ENCODE peak calls at places on chromosomes 6 and 20, in six cellular contexts. O is GM12892, Q is Peyer's patch, S is H54, W is stomach, I is HepG2. A is an unnamed sample.

GRCh38 chr6:44733868-44734267 is 346.4 kb downstream of the CDC5L start:
- DNase-seq in Q (no peak), S (no peak), W (no peak), I (no peak), O (no peak), A (peak; percentile 44)

GRCh38 chr6:83215131-83216047 is 22.2 kb downstream of the RWDD2A start:
- DNase-seq in Q (peak; percentile 83), O (no peak), W (peak; percentile 65), I (peak; percentile 66), S (no peak), A (peak; percentile 76)

GRCh38 chr20:44615169-44615791 is 32.9 kb downstream of the PKIG start:
- DNase-seq in O (no peak), W (no peak), I (no peak), Q (no peak), S (no peak), A (no peak)

GRCh38 chr6:25560851-25561250 is 91.2 kb upstream of the SCGN start:
- DNase-seq in O (no peak), I (no peak), S (no peak), W (no peak), Q (no peak), A (no peak)

GRCh38 chr6:72788188-72788587 is 166.3 kb downstream of the KCNQ5 start:
- DNase-seq in S (no peak), W (no peak), I (no peak), Q (no peak), O (no peak), A (no peak)

GRCh38 chr6:135555550-135555949 is 58.0 kb upstream of the AHI1 start:
- DNase-seq in O (no peak), Q (no peak), S (no peak), I (no peak), W (no peak), A (no peak)

GRCh38 chr20:44324343-44324742 is 12.5 kb upstream of the R3HDML start:
- DNase-seq in I (no peak), S (peak; percentile 85), O (no peak), Q (peak; percentile 60), W (no peak), A (no peak)

GRCh38 chr20:32820000-32820697 is 395 bp downstream of the MAPRE1 start:
- DNase-seq in S (peak; percentile 47), I (peak; percentile 72), O (peak; percentile 72), W (no peak), Q (no peak), A (peak; percentile 28)

GRCh38 chr6:72855471-72855870 is 233.6 kb downstream of the KCNQ5 start:
- DNase-seq in I (no peak), O (no peak), Q (no peak), S (no peak), W (no peak), A (no peak)

GRCh38 chr20:19832875-19833274 is 74.8 kb downstream of the RIN2 start:
- DNase-seq in O (no peak), Q (no peak), W (no peak), S (no peak), I (no peak), A (no peak)

GRCh38 chr6:15061176-15061575 is 184.7 kb upstream of the JARID2 start:
- DNase-seq in W (no peak), S (no peak), Q (no peak), I (no peak), O (no peak), A (no peak)

GRCh38 chr20:10090588-10091166 is 55.9 kb downstream of the ANKEF1 start:
- DNase-seq in W (peak; percentile 64), S (no peak), I (peak; percentile 63), O (no peak), Q (peak; percentile 58), A (peak; percentile 56)

GRCh38 chr6:35920793-35921732 is at the start of gene SRPK1:
- DNase-seq in Q (peak; percentile 95), S (peak; percentile 95), W (peak; percentile 93), I (peak; percentile 87), O (peak; percentile 87), A (peak; percentile 75)
- TF ChIP-seq POLR2A in Q (peak; percentile 49), S (peak; percentile 94), W (no peak), I (peak; percentile 97), O (peak; percentile 95), A (peak; percentile 72)

DNA sequence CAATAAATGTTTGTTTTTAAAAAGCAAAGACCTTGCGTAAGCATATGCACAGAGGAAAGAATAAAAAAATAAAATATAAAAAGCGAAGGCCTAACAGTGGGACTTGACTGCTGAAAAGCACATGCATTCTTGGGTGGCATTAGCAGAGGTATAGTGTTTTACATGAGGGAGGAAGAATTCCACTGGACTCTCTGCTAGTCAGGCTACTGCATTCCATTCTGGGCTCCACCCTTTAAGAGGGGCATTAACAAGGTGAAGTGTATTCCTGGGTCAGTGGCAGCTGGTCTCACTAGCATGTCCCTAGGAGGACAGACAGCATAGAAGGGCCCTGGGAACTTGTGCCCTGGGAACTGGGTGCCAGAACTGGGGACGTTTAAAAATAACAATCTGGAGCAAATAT is 134.1 kb downstream of the SOBP start:
- DNase-seq in O (no peak), S (no peak), W (no peak), Q (no peak), I (no peak), A (no peak)
- TF ChIP-seq POLR2A in O (no peak), S (no peak), W (no peak), Q (no peak), I (no peak), A (no peak)

GRCh38 chr6:128335963-128336362 is 184.4 kb downstream of the PTPRK start:
- DNase-seq in S (no peak), W (no peak), I (no peak), O (no peak), Q (no peak), A (no peak)
- TF ChIP-seq POLR2A in S (no peak), W (no peak), I (no peak), O (no peak), Q (no peak), A (no peak)

DNA sequence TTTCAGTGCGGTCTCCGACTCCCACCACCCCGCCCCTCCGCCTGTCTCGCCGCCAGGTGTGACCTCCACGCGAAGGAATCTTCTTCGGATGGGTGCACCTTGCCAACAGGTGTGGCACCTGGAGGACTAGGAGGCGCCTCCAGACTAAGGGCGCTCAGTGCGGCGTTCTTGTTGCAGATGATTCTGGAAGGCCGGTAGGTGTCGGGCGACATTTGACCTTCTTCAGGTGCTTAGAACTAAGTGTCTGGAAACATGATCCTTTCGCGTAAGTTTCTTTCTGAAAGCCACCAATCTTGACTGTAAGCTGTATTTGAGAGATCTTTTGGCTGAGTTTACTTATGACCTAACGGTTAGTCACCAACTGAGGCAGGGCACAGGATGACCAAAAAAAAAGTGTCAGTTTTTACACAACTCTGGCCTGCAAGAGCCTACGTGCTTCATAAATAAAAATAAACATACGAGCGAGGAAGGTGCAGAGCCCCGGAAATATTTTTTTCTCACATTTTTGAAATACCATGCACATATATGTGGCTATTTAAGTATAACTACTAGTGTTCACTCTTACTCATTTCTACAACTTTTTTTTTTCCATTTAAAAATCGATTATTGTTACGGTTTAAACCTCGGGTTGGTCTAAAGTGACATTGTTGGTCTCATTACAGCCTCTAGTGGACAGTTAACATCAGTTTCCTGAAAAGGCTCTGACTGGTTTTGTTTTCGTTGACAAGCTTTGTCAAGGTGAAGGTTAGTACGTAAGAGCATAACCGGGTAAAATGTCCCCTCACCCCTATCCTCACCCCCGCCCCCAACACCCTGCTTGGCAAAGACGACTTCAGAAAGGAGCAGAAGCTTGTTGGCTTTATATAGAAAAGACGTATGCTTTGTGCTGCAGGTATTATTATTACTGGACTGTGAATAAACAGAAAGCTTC is 1.6 kb upstream of the ATXN1 start:
- DNase-seq in I (peak; percentile 82), O (no peak), W (peak; percentile 58), S (peak; percentile 62), Q (peak; percentile 86), A (no peak)
- TF ChIP-seq POLR2A in I (no peak), O (no peak), W (no peak), S (no peak), Q (no peak), A (no peak)

GRCh38 chr6:27866370-27867050 is 45.7 kb downstream of the OR2B2 start:
- DNase-seq in S (no peak), W (no peak), Q (peak; percentile 52), I (peak; percentile 32), O (no peak), A (no peak)

GRCh38 chr6:27865952-27866369 is 46.2 kb downstream of the OR2B2 start:
- DNase-seq in S (no peak), O (no peak), Q (peak; percentile 55), W (no peak), I (no peak), A (no peak)

GRCh38 chr6:27867941-27868705 is 44.1 kb downstream of the OR2B2 start:
- DNase-seq in I (no peak), Q (no peak), S (no peak), W (no peak), O (no peak), A (no peak)

GRCh38 chr6:27864906-27865883 is 47.0 kb downstream of the OR2B2 start:
- DNase-seq in W (peak; percentile 61), I (peak; percentile 73), Q (peak; percentile 79), S (peak; percentile 84), O (peak; percentile 51), A (peak; percentile 67)

DNA sequence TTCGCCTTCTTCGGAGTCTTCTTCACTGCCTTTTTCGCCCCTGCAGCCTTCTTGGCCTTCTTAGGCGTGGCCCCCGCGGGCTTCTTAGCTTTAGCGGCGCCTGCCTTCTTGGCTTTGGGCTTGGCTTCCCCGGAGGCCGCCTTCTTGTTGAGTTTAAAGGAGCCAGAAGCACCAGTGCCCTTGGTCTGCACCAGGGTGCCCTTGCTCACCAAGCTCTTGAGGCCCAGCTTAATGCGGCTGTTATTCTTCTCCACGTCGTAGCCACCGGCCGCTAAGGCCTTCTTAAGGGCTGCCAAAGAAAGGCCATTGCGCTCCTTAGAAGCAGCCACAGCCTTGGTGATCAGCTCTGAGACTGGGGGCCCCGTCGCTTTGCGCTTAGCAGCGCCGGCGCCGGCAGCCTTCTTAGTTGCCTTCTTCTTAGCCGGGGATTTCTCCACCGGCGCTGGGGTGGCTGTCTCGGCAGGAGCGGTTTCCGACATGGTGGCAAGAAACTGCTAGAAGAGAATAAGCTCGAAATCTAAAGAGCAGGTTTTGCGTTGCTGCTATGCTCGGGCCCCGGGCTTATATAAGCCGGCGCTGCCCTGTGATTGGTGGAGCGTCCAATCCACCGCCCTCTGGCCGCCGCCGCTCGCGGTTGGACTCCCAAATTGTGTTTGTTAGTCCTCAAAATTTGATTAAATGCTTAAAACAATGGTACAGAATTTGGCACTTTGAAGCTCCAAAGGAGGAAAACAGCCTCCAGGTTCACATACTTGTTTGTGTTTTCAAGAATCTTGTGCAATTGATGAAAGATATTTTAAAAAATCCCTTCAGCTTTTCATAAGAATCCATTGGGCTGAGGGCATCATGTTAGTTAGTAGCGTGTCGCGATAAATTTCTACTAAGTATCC is 44.9 kb downstream of the OR2B2 start:
- DNase-seq in Q (peak; percentile 89), W (peak; percentile 82), S (peak; percentile 46), O (no peak), I (peak; percentile 58), A (peak; percentile 36)
- TF ChIP-seq POLR2A in Q (peak; percentile 95), W (no peak), S (peak; percentile 70), O (peak; percentile 92), I (peak; percentile 56), A (peak; percentile 36)